ENCODE peak calls at places on chromosome 6, in six cellular contexts. T is HT-29, E is caudate nucleus, V is NCI-H1092, O is AG09309, I is GM04504. X is an unnamed sample.

GRCh38 chr6:156780117-156780641 is 3.0 kb downstream of the ARID1B start:
- DNase-seq in E (peak), O (peak), T (peak), V (peak), I (peak), X (peak)

GRCh38 chr6:97322226-97322625 is 39.2 kb upstream of the MMS22L start:
- DNase-seq in I (no peak), V (no peak), O (no peak), T (no peak), E (no peak), X (no peak)

GRCh38 chr6:89412071-89413005 is at the start of gene RRAGD:
- DNase-seq in O (no peak), I (no peak), V (peak), T (no peak), E (peak), X (peak)

GRCh38 chr6:118660218-118660569 is 8.8 kb upstream of the CEP85L start:
- DNase-seq in T (no peak), I (no peak), O (no peak), E (peak), V (peak), X (peak)

GRCh38 chr6:112781236-112781635 is 434.1 kb downstream of the RFPL4B start:
- DNase-seq in V (no peak), E (no peak), O (no peak), I (no peak), T (no peak), X (peak)

GRCh38 chr6:70371454-70372105 is 41.7 kb upstream of the FAM135A start:
- DNase-seq in E (no peak), O (peak), V (peak), I (peak), T (peak), X (peak)

GRCh38 chr6:125188037-125188436 is 34.5 kb downstream of the TPD52L1 start:
- DNase-seq in E (no peak), V (no peak), O (no peak), T (no peak), I (no peak), X (no peak)

GRCh38 chr6:91626935-91627334 is 1040.1 kb upstream of the MAP3K7 start:
- DNase-seq in E (no peak), V (no peak), O (no peak), I (no peak), T (peak), X (no peak)

GRCh38 chr6:34243901-34244884 is 4.6 kb downstream of the SMIM29 start:
- DNase-seq in E (peak), I (peak), O (peak), T (peak), V (no peak), X (peak)

GRCh38 chr6:120173250-120173649 is 823.7 kb upstream of the MAN1A1 start:
- DNase-seq in V (no peak), O (no peak), I (no peak), E (no peak), T (no peak), X (no peak)

GRCh38 chr6:149210376-149210775 is 107.1 kb upstream of the TAB2 start:
- DNase-seq in O (no peak), T (no peak), E (no peak), I (peak), V (no peak), X (no peak)

GRCh38 chr6:1596088-1596852 is 13.4 kb upstream of the FOXC1 start:
- DNase-seq in E (peak), I (no peak), O (no peak), V (no peak), T (peak), X (peak)

GRCh38 chr6:80696268-80696667 is 589.8 kb downstream of the BCKDHB start:
- DNase-seq in O (no peak), T (no peak), V (no peak), E (no peak), I (no peak), X (no peak)

GRCh38 chr6:111805511-111806181 is 67.6 kb downstream of the FYN start:
- DNase-seq in T (no peak), O (no peak), E (no peak), I (no peak), V (no peak), X (peak)

GRCh38 chr6:161074496-161075140 is 83.0 kb downstream of the MAP3K4 start:
- DNase-seq in I (no peak), T (no peak), E (no peak), O (no peak), V (no peak), X (no peak)

GRCh38 chr6:149440735-149441662 is 40.9 kb downstream of the SUMO4 start:
- DNase-seq in I (no peak), E (no peak), V (no peak), T (no peak), O (no peak), X (no peak)

GRCh38 chr6:157665172-157665571 is 157.9 kb upstream of the SNX9 start:
- DNase-seq in E (no peak), I (no peak), T (no peak), O (no peak), V (no peak), X (no peak)

GRCh38 chr6:79078057-79078969 is at the start of gene PHIP:
- DNase-seq in E (peak), I (peak), V (peak), T (peak), O (peak), X (peak)

GRCh38 chr6:120141601-120142000 is 792.0 kb upstream of the MAN1A1 start:
- DNase-seq in T (no peak), I (no peak), O (no peak), V (no peak), E (no peak), X (no peak)

GRCh38 chr6:169808608-169808967 is 57.2 kb downstream of the ERMARD start:
- DNase-seq in O (no peak), V (no peak), E (no peak), I (no peak), T (no peak), X (no peak)

GRCh38 chr6:161829186-161829794 is 555.4 kb upstream of the AGPAT4 start:
- DNase-seq in E (no peak), T (no peak), O (no peak), I (no peak), V (no peak), X (no peak)

GRCh38 chr6:168699631-168700315 is 258.8 kb downstream of the SMOC2 start:
- DNase-seq in T (no peak), E (peak), I (no peak), O (no peak), V (peak), X (no peak)

GRCh38 chr6:107531868-107532267 is 42.0 kb downstream of the SOBP start:
- DNase-seq in E (no peak), V (no peak), T (no peak), O (no peak), I (no peak), X (no peak)

GRCh38 chr6:165325609-165326008 is 16.2 kb upstream of the C6orf118 start:
- DNase-seq in E (no peak), T (no peak), O (no peak), I (no peak), V (no peak), X (no peak)

GRCh38 chr6:2257358-2257757 is 12.0 kb upstream of the GMDS start:
- DNase-seq in E (no peak), T (peak), O (no peak), I (no peak), V (no peak), X (no peak)

X was measured in SK-MEL-5.